ENCODE peak calls at places on chromosomes 16 and 17, in four cellular contexts. I, G, R and C are unnamed samples.

GRCh38 chr16:70746708-70747424 is 54.1 kb downstream of the VAC14 start:
- DNase-seq in I (peak), G (peak), R (peak), C (peak)

GRCh38 chr17:50469005-50469605 is 425 bp upstream of the CHAD start:
- DNase-seq in I (no peak), G (no peak), R (no peak), C (no peak)

GRCh38 chr17:57676543-57676942 is 68.6 kb downstream of the CCDC182 start:
- DNase-seq in I (no peak), G (no peak), R (no peak), C (no peak)

GRCh38 chr17:48609754-48610281 is 999 bp downstream of the HOXB7 start:
- DNase-seq in I (no peak), G (no peak), R (no peak), C (no peak)

GRCh38 chr16:67169642-67170167 is 633 bp upstream of the NOL3 start:
- DNase-seq in I (peak), G (peak), R (peak), C (no peak)

GRCh38 chr16:2912330-2913199 is 834 bp downstream of the FLYWCH1 start:
- DNase-seq in I (peak), G (no peak), R (peak), C (no peak)

GRCh38 chr16:89618114-89618999 is 4.9 kb downstream of the DPEP1 start:
- DNase-seq in I (no peak), G (peak), R (no peak), C (no peak)

GRCh38 chr16:21950782-21951521 is 2.2 kb upstream of the UQCRC2 start:
- DNase-seq in I (peak), G (peak), R (no peak), C (no peak)

GRCh38 chr17:75571885-75572215 is 15.8 kb upstream of the MYO15B start:
- DNase-seq in I (no peak), G (no peak), R (no peak), C (no peak)

DNA sequence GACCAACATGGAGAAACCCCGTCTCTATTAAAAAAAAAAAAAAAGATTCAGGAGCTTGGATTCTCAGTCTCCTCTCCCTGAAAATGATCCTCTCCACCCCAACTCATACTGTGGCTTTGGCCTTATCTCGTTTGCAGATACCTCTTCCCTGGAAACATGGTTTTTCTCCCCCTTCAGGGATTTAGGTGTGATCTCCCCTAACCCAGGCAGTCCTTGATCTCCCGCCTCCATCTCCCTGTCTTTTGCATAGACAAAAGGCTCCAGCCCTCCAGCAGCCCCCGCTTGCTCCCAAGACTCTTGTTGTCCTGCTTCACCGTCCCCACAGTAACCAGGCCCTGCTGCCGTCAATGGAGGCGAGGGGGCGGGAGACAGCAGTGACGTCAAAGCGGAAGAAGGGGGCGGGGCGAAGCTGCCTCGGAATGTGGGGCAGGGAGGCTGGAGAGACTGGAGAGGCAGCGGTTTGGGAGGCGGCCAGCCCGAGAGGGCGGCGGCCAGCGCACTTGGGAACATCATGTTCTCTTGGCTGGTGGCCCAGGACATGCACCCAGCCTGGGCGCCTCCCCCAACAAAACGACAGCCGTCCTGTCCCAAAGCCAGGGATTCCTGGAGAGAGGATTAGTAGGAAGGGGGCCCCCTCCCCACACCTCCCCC is 1.9 kb upstream of the PER1 start:
- DNase-seq in I (peak), G (peak), R (peak), C (peak)
- TF ChIP-seq POLR2A in I (peak), G (peak), R (peak), C (peak)

GRCh38 chr17:47099987-47100711 is 88.9 kb downstream of the CDC27 start:
- DNase-seq in I (peak), G (peak), R (peak), C (peak)
- TF ChIP-seq POLR2A in I (peak), G (peak), R (no peak), C (peak)

GRCh38 chr16:19555938-19556778 is 655 bp downstream of the VPS35L start:
- DNase-seq in I (no peak), G (peak), R (no peak), C (no peak)
- TF ChIP-seq POLR2A in I (no peak), G (no peak), R (no peak), C (no peak)

GRCh38 chr17:28902819-28903545 is at the start of gene DHRS13:
- DNase-seq in I (peak), G (peak), R (peak), C (peak)
- TF ChIP-seq POLR2A in I (peak), G (no peak), R (no peak), C (peak)

GRCh38 chr17:63446981-63447687 is 1.0 kb upstream of the CYB561 start:
- DNase-seq in I (peak), G (no peak), R (peak), C (no peak)
- TF ChIP-seq POLR2A in I (no peak), G (peak), R (no peak), C (no peak)